ENCODE peak calls at places on chromosomes 12 and 14, in six cellular contexts. One of them, this sample, is unnamed.

GRCh38 chr14:61140872-61141271 is 140.3 kb downstream of the TMEM30B start:
- DNase-seq in A549: no peak
- DNase-seq in progenitor cell of endocrine pancreas: no peak
- DNase-seq in lower lobe of right lung: no peak
- DNase-seq in HCT116: peak; percentile 29
- DNase-seq in fibroblast of lung: peak; percentile 99
- DNase-seq in this sample: no peak

GRCh38 chr14:61607570-61608244 is 87.6 kb upstream of the HIF1A start:
- DNase-seq in A549: no peak
- DNase-seq in lower lobe of right lung: no peak
- DNase-seq in progenitor cell of endocrine pancreas: no peak
- DNase-seq in fibroblast of lung: no peak
- DNase-seq in HCT116: no peak
- DNase-seq in this sample: no peak

GRCh38 chr12:116924558-116925453 is 14.1 kb downstream of the FBXW8 start:
- DNase-seq in lower lobe of right lung: no peak
- DNase-seq in progenitor cell of endocrine pancreas: no peak
- DNase-seq in fibroblast of lung: peak; percentile 92
- DNase-seq in A549: no peak
- DNase-seq in HCT116: peak; percentile 44
- DNase-seq in this sample: no peak

GRCh38 chr14:89720741-89721315 is 233.7 kb downstream of the EFCAB11 start:
- DNase-seq in progenitor cell of endocrine pancreas: no peak
- DNase-seq in A549: no peak
- DNase-seq in lower lobe of right lung: peak; percentile 65
- DNase-seq in HCT116: no peak
- DNase-seq in fibroblast of lung: peak; percentile 5
- DNase-seq in this sample: no peak

GRCh38 chr12:58750484-58750883 is 169.8 kb downstream of the LRIG3 start:
- DNase-seq in fibroblast of lung: peak; percentile 96
- DNase-seq in lower lobe of right lung: no peak
- DNase-seq in A549: peak; percentile 6
- DNase-seq in progenitor cell of endocrine pancreas: no peak
- DNase-seq in HCT116: no peak
- DNase-seq in this sample: no peak

GRCh38 chr14:65335548-65335947 is 77.0 kb upstream of the FUT8 start:
- DNase-seq in progenitor cell of endocrine pancreas: no peak
- DNase-seq in fibroblast of lung: no peak
- DNase-seq in HCT116: no peak
- DNase-seq in A549: no peak
- DNase-seq in lower lobe of right lung: no peak
- DNase-seq in this sample: no peak

GRCh38 chr12:54596526-54596946 is 8.1 kb upstream of the PPP1R1A start:
- DNase-seq in HCT116: peak; percentile 57
- DNase-seq in progenitor cell of endocrine pancreas: peak; percentile 56
- DNase-seq in fibroblast of lung: peak; percentile 41
- DNase-seq in A549: peak; percentile 60
- DNase-seq in lower lobe of right lung: peak; percentile 67
- DNase-seq in this sample: no peak

GRCh38 chr12:112978163-112979081 is at the start of gene OAS2:
- DNase-seq in progenitor cell of endocrine pancreas: no peak
- DNase-seq in HCT116: no peak
- DNase-seq in A549: no peak
- DNase-seq in lower lobe of right lung: peak; percentile 76
- DNase-seq in fibroblast of lung: peak; percentile 15
- DNase-seq in this sample: no peak

GRCh38 chr14:58430156-58430555 is 2.6 kb downstream of the KIAA0586 start:
- DNase-seq in HCT116: no peak
- DNase-seq in fibroblast of lung: peak; percentile 75
- DNase-seq in lower lobe of right lung: no peak
- DNase-seq in A549: no peak
- DNase-seq in progenitor cell of endocrine pancreas: no peak
- DNase-seq in this sample: no peak

GRCh38 chr12:41505001-41505400 is 316.9 kb downstream of the PDZRN4 start:
- DNase-seq in A549: no peak
- DNase-seq in progenitor cell of endocrine pancreas: no peak
- DNase-seq in lower lobe of right lung: no peak
- DNase-seq in HCT116: no peak
- DNase-seq in fibroblast of lung: no peak
- DNase-seq in this sample: no peak

GRCh38 chr12:114684098-114684869 is at the start of gene TBX3:
- DNase-seq in lower lobe of right lung: peak; percentile 85
- DNase-seq in fibroblast of lung: peak; percentile 100
- DNase-seq in A549: peak; percentile 97
- DNase-seq in progenitor cell of endocrine pancreas: peak; percentile 84
- DNase-seq in HCT116: peak; percentile 98
- DNase-seq in this sample: no peak

GRCh38 chr12:71392521-71393145 is 47.0 kb upstream of the LGR5 start:
- DNase-seq in lower lobe of right lung: no peak
- DNase-seq in HCT116: peak; percentile 72
- DNase-seq in fibroblast of lung: peak; percentile 74
- DNase-seq in progenitor cell of endocrine pancreas: no peak
- DNase-seq in A549: peak; percentile 66
- DNase-seq in this sample: no peak

GRCh38 chr14:89371600-89371999 is 45.4 kb downstream of the FOXN3 start:
- DNase-seq in A549: no peak
- DNase-seq in HCT116: no peak
- DNase-seq in progenitor cell of endocrine pancreas: no peak
- DNase-seq in fibroblast of lung: no peak
- DNase-seq in lower lobe of right lung: no peak
- DNase-seq in this sample: no peak

GRCh38 chr12:43113153-43113552 is 438.9 kb downstream of the ADAMTS20 start:
- DNase-seq in fibroblast of lung: peak; percentile 76
- DNase-seq in lower lobe of right lung: no peak
- DNase-seq in progenitor cell of endocrine pancreas: no peak
- DNase-seq in HCT116: no peak
- DNase-seq in A549: no peak
- DNase-seq in this sample: no peak

GRCh38 chr12:105480162-105480561 is 149.7 kb downstream of the C12orf75 start:
- DNase-seq in A549: no peak
- DNase-seq in HCT116: no peak
- DNase-seq in lower lobe of right lung: no peak
- DNase-seq in fibroblast of lung: peak; percentile 36
- DNase-seq in progenitor cell of endocrine pancreas: no peak
- DNase-seq in this sample: no peak

GRCh38 chr12:48037267-48037915 is 33.1 kb upstream of the COL2A1 start:
- DNase-seq in fibroblast of lung: peak; percentile 60
- DNase-seq in HCT116: no peak
- DNase-seq in progenitor cell of endocrine pancreas: peak; percentile 58
- DNase-seq in lower lobe of right lung: no peak
- DNase-seq in A549: no peak
- DNase-seq in this sample: no peak

GRCh38 chr14:22841311-22841710 is 4.9 kb downstream of the MMP14 start:
- DNase-seq in progenitor cell of endocrine pancreas: no peak
- DNase-seq in lower lobe of right lung: peak; percentile 31
- DNase-seq in HCT116: no peak
- DNase-seq in A549: no peak
- DNase-seq in fibroblast of lung: no peak
- DNase-seq in this sample: peak; percentile 66

GRCh38 chr14:101235042-101235871 is 326.0 kb upstream of the DIO3 start:
- DNase-seq in fibroblast of lung: peak; percentile 34
- DNase-seq in progenitor cell of endocrine pancreas: peak; percentile 58
- DNase-seq in lower lobe of right lung: peak; percentile 69
- DNase-seq in HCT116: peak; percentile 26
- DNase-seq in A549: peak; percentile 78
- DNase-seq in this sample: no peak

GRCh38 chr12:52826611-52827498 is 7.3 kb downstream of the KRT79 start:
- DNase-seq in HCT116: no peak
- DNase-seq in progenitor cell of endocrine pancreas: no peak
- DNase-seq in lower lobe of right lung: no peak
- DNase-seq in A549: no peak
- DNase-seq in fibroblast of lung: peak; percentile 33
- DNase-seq in this sample: peak; percentile 28

GRCh38 chr12:108850854-108851573 is 6.4 kb downstream of the SSH1 start:
- DNase-seq in lower lobe of right lung: peak; percentile 68
- DNase-seq in HCT116: no peak
- DNase-seq in progenitor cell of endocrine pancreas: no peak
- DNase-seq in A549: peak; percentile 92
- DNase-seq in fibroblast of lung: peak; percentile 88
- DNase-seq in this sample: no peak

GRCh38 chr12:16012086-16012485 is 101.0 kb downstream of the DERA start:
- DNase-seq in progenitor cell of endocrine pancreas: no peak
- DNase-seq in lower lobe of right lung: peak; percentile 47
- DNase-seq in A549: no peak
- DNase-seq in HCT116: no peak
- DNase-seq in fibroblast of lung: peak; percentile 64
- DNase-seq in this sample: no peak

GRCh38 chr14:50677527-50678063 is 9.5 kb upstream of the SAV1 start:
- DNase-seq in A549: no peak
- DNase-seq in fibroblast of lung: peak; percentile 78
- DNase-seq in lower lobe of right lung: no peak
- DNase-seq in progenitor cell of endocrine pancreas: no peak
- DNase-seq in HCT116: peak; percentile 70
- DNase-seq in this sample: no peak

GRCh38 chr14:23227566-23227965 is 10.2 kb upstream of the RNF212B start:
- DNase-seq in A549: no peak
- DNase-seq in progenitor cell of endocrine pancreas: no peak
- DNase-seq in HCT116: no peak
- DNase-seq in fibroblast of lung: no peak
- DNase-seq in lower lobe of right lung: no peak
- DNase-seq in this sample: no peak

GRCh38 chr14:99752486-99753121 is 40.6 kb upstream of the EML1 start:
- DNase-seq in fibroblast of lung: peak; percentile 81
- DNase-seq in progenitor cell of endocrine pancreas: no peak
- DNase-seq in HCT116: no peak
- DNase-seq in A549: no peak
- DNase-seq in lower lobe of right lung: peak; percentile 34
- DNase-seq in this sample: peak; percentile 77

GRCh38 chr14:65487783-65488578 is 75.5 kb downstream of the FUT8 start:
- DNase-seq in A549: no peak
- DNase-seq in lower lobe of right lung: no peak
- DNase-seq in HCT116: no peak
- DNase-seq in fibroblast of lung: no peak
- DNase-seq in progenitor cell of endocrine pancreas: no peak
- DNase-seq in this sample: no peak

GRCh38 chr12:131606218-131606899 is 104.5 kb upstream of the SFSWAP start:
- DNase-seq in fibroblast of lung: no peak
- DNase-seq in progenitor cell of endocrine pancreas: no peak
- DNase-seq in lower lobe of right lung: no peak
- DNase-seq in A549: no peak
- DNase-seq in HCT116: no peak
- DNase-seq in this sample: no peak

GRCh38 chr14:74945852-74946658 is 9.3 kb downstream of the PGF start:
- DNase-seq in lower lobe of right lung: peak; percentile 72
- DNase-seq in progenitor cell of endocrine pancreas: peak; percentile 80
- DNase-seq in fibroblast of lung: peak; percentile 39
- DNase-seq in HCT116: peak; percentile 39
- DNase-seq in A549: peak; percentile 95
- DNase-seq in this sample: no peak

GRCh38 chr12:95858451-95859343 is at the start of gene SNRPF:
- DNase-seq in HCT116: peak; percentile 94
- DNase-seq in lower lobe of right lung: peak; percentile 95
- DNase-seq in progenitor cell of endocrine pancreas: peak; percentile 90
- DNase-seq in A549: peak; percentile 100
- DNase-seq in fibroblast of lung: peak; percentile 95
- DNase-seq in this sample: peak; percentile 96

GRCh38 chr14:72243309-72243708 is 311.1 kb downstream of the RGS6 start:
- DNase-seq in progenitor cell of endocrine pancreas: no peak
- DNase-seq in A549: no peak
- DNase-seq in lower lobe of right lung: no peak
- DNase-seq in fibroblast of lung: no peak
- DNase-seq in HCT116: no peak
- DNase-seq in this sample: no peak

GRCh38 chr12:118498171-118498570 is 121.8 kb downstream of the SUDS3 start:
- DNase-seq in progenitor cell of endocrine pancreas: peak; percentile 10
- DNase-seq in HCT116: no peak
- DNase-seq in A549: no peak
- DNase-seq in fibroblast of lung: no peak
- DNase-seq in lower lobe of right lung: no peak
- DNase-seq in this sample: no peak
- TF ChIP-seq CTCF in progenitor cell of endocrine pancreas: no peak
- TF ChIP-seq CTCF in HCT116: no peak
- TF ChIP-seq CTCF in A549: no peak
- TF ChIP-seq CTCF in fibroblast of lung: no peak
- TF ChIP-seq CTCF in lower lobe of right lung: no peak
- TF ChIP-seq CTCF in this sample: no peak

GRCh38 chr12:24630446-24630845 is 318.5 kb downstream of the BCAT1 start:
- DNase-seq in fibroblast of lung: no peak
- DNase-seq in lower lobe of right lung: no peak
- DNase-seq in progenitor cell of endocrine pancreas: no peak
- DNase-seq in A549: no peak
- DNase-seq in HCT116: no peak
- DNase-seq in this sample: no peak
- TF ChIP-seq CTCF in fibroblast of lung: no peak
- TF ChIP-seq CTCF in lower lobe of right lung: no peak
- TF ChIP-seq CTCF in progenitor cell of endocrine pancreas: peak; percentile 29
- TF ChIP-seq CTCF in A549: no peak
- TF ChIP-seq CTCF in HCT116: no peak
- TF ChIP-seq CTCF in this sample: peak; percentile 45

GRCh38 chr12:50314629-50315312 is 31.5 kb upstream of the LIMA1 start:
- DNase-seq in A549: peak; percentile 54
- DNase-seq in progenitor cell of endocrine pancreas: no peak
- DNase-seq in fibroblast of lung: peak; percentile 57
- DNase-seq in lower lobe of right lung: no peak
- DNase-seq in HCT116: no peak
- DNase-seq in this sample: no peak

GRCh38 chr12:50315803-50316202 is 32.5 kb upstream of the LIMA1 start:
- DNase-seq in progenitor cell of endocrine pancreas: no peak
- DNase-seq in fibroblast of lung: no peak
- DNase-seq in A549: no peak
- DNase-seq in HCT116: no peak
- DNase-seq in lower lobe of right lung: no peak
- DNase-seq in this sample: no peak

GRCh38 chr12:50313256-50313931 is 30.1 kb upstream of the LIMA1 start:
- DNase-seq in progenitor cell of endocrine pancreas: no peak
- DNase-seq in fibroblast of lung: no peak
- DNase-seq in A549: no peak
- DNase-seq in lower lobe of right lung: no peak
- DNase-seq in HCT116: no peak
- DNase-seq in this sample: no peak

GRCh38 chr12:50322196-50322595 is 38.9 kb upstream of the LIMA1 start:
- DNase-seq in A549: no peak
- DNase-seq in HCT116: no peak
- DNase-seq in fibroblast of lung: no peak
- DNase-seq in progenitor cell of endocrine pancreas: no peak
- DNase-seq in lower lobe of right lung: no peak
- DNase-seq in this sample: no peak

DNA sequence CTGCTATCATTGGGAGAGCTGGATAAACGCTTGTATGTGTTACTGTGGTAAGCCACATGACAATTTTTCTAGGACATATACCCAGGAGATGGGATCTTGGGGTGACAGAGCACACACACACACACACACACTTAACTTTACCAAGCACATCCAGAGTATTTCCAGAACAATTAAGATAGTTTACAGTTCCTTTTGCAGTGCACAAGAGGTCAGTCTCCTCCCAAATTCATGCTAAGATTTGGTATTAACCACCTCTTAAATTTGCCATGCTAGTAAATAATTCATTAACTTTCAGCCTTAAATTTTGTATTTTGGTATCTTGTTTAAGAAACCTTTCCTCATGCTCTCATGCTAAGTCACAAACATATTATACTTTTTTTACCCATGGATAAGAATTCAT is 33.9 kb upstream of the LIMA1 start:
- DNase-seq in A549: no peak
- DNase-seq in progenitor cell of endocrine pancreas: no peak
- DNase-seq in fibroblast of lung: no peak
- DNase-seq in HCT116: no peak
- DNase-seq in lower lobe of right lung: no peak
- DNase-seq in this sample: no peak
- TF ChIP-seq CTCF in A549: no peak
- TF ChIP-seq CTCF in progenitor cell of endocrine pancreas: no peak
- TF ChIP-seq CTCF in fibroblast of lung: no peak
- TF ChIP-seq CTCF in HCT116: no peak
- TF ChIP-seq CTCF in lower lobe of right lung: no peak
- TF ChIP-seq CTCF in this sample: peak; percentile 43

GRCh38 chr14:28757790-28758189 is 8.8 kb upstream of the FOXG1 start:
- DNase-seq in fibroblast of lung: no peak
- DNase-seq in HCT116: no peak
- DNase-seq in lower lobe of right lung: no peak
- DNase-seq in A549: no peak
- DNase-seq in progenitor cell of endocrine pancreas: no peak
- DNase-seq in this sample: no peak
- TF ChIP-seq CTCF in fibroblast of lung: no peak
- TF ChIP-seq CTCF in HCT116: no peak
- TF ChIP-seq CTCF in lower lobe of right lung: no peak
- TF ChIP-seq CTCF in A549: no peak
- TF ChIP-seq CTCF in progenitor cell of endocrine pancreas: no peak
- TF ChIP-seq CTCF in this sample: no peak